ENCODE peak calls at places on chromosome X, in nine cellular contexts. X, F, P, L, W, S, O, N and E are unnamed samples.

GRCh38 chrX:1468250-1468772 is 15.6 kb upstream of the ASMTL start:
- DNase-seq in L (no peak), N (peak; percentile 14), X (peak; percentile 57), O (peak; percentile 70), F (no peak), W (no peak), S (no peak), P (no peak), E (peak; percentile 40)

GRCh38 chrX:130145123-130145522 is 20.5 kb downstream of the AIFM1 start:
- DNase-seq in L (no peak), W (no peak), P (no peak), N (no peak), X (no peak), F (no peak), O (no peak), S (no peak), E (no peak)

GRCh38 chrX:119067023-119067739 is 5.6 kb upstream of the CT47C1 start:
- DNase-seq in L (peak; percentile 69), P (peak; percentile 49), W (peak; percentile 45), N (peak; percentile 67), X (no peak), O (peak; percentile 80), S (peak; percentile 62), F (no peak), E (peak; percentile 79)

GRCh38 chrX:129115104-129115503 is 408.2 kb downstream of the SMARCA1 start:
- DNase-seq in L (no peak), S (peak; percentile 0), P (no peak), N (peak; percentile 63), F (no peak), X (no peak), W (no peak), O (peak; percentile 16), E (peak; percentile 88)

GRCh38 chrX:141405486-141405877 is 163.2 kb upstream of the SPANXC start:
- DNase-seq in X (no peak), S (no peak), P (no peak), W (no peak), L (no peak), O (peak; percentile 22), F (peak; percentile 35), N (no peak), E (no peak)

GRCh38 chrX:120235284-120235683 is 15.3 kb upstream of the ZBTB33 start:
- DNase-seq in N (no peak), F (no peak), X (no peak), W (no peak), O (no peak), P (no peak), L (no peak), S (no peak), E (peak; percentile 58)

GRCh38 chrX:15946783-15947550 is 92.4 kb upstream of the AP1S2 start:
- DNase-seq in L (no peak), X (no peak), P (no peak), S (peak; percentile 80), O (peak; percentile 90), N (no peak), F (peak; percentile 83), W (no peak), E (peak; percentile 60)

GRCh38 chrX:38426785-38427184 is 74.4 kb downstream of the OTC start:
- DNase-seq in O (peak; percentile 5), S (peak; percentile 0), P (no peak), W (no peak), X (no peak), L (no peak), F (no peak), N (no peak), E (no peak)

GRCh38 chrX:154019061-154019621 is 561 bp downstream of the IRAK1 start:
- DNase-seq in O (peak; percentile 48), F (no peak), S (no peak), N (no peak), L (no peak), X (no peak), W (no peak), P (no peak), E (no peak)

GRCh38 chrX:21972721-21973120 is 32.2 kb downstream of the SMS start:
- DNase-seq in L (no peak), F (no peak), N (no peak), O (peak; percentile 79), S (peak; percentile 65), W (no peak), P (no peak), X (no peak), E (no peak)

GRCh38 chrX:386768-387575 is at the start of gene PPP2R3B:
- DNase-seq in N (peak; percentile 98), S (peak; percentile 98), F (peak; percentile 86), O (peak; percentile 99), L (peak; percentile 99), P (peak; percentile 99), W (peak; percentile 100), X (peak; percentile 97), E (peak; percentile 99)

GRCh38 chrX:10482262-10482661 is 138.1 kb downstream of the MID1 start:
- DNase-seq in P (no peak), F (no peak), O (no peak), W (peak; percentile 32), N (no peak), S (no peak), X (no peak), L (no peak), E (no peak)

GRCh38 chrX:10897768-10898167 is 213.4 kb upstream of the HCCS start:
- DNase-seq in O (no peak), S (no peak), P (no peak), L (no peak), N (no peak), W (no peak), X (no peak), F (no peak), E (peak; percentile 51)

GRCh38 chrX:37926700-37927099 is 79.3 kb upstream of the DYNLT3 start:
- DNase-seq in X (no peak), N (no peak), F (no peak), O (peak; percentile 55), P (no peak), W (no peak), L (no peak), S (peak; percentile 57), E (no peak)

GRCh38 chrX:74422576-74423288 is 1.4 kb downstream of the SLC16A2 start:
- DNase-seq in S (peak; percentile 59), N (peak; percentile 54), O (peak; percentile 80), F (no peak), L (peak; percentile 77), X (peak; percentile 70), W (peak; percentile 68), P (peak; percentile 61), E (peak; percentile 87)

DNA sequence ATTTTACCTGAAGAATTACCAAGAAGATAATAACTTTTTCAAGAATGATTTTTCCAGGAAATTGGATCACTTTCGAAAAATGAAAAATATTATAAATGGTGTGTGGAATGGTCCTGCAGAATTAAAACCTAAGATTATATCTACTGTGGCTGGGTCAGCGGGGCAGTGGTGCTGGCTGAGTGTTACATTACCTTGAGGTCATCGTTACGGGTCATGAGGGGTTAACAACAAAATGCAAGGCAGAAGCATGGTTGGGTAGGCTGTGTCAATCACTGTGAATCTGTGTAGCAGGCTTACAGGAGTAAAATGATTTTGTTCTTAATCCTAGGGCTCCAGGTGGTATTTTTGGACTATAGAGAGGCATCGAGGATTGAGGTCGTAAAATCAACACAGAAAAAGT is 105.2 kb upstream of the AMOT start:
- DNase-seq in N (no peak), P (no peak), X (no peak), O (no peak), L (no peak), W (no peak), F (no peak), S (no peak), E (no peak)
- H3K27me3 ChIP-seq in N (no peaks in the 10 kb centered on the region), P (no peaks in the 10 kb centered on the region), X (no peaks in the 10 kb centered on the region), O (no peaks in the 10 kb centered on the region), L (no peaks in the 10 kb centered on the region), W (peaks cover 23% of the 10 kb centered on the region), F (no peaks in the 10 kb centered on the region), S (no peaks in the 10 kb centered on the region), E (no peaks in the 10 kb centered on the region)

DNA sequence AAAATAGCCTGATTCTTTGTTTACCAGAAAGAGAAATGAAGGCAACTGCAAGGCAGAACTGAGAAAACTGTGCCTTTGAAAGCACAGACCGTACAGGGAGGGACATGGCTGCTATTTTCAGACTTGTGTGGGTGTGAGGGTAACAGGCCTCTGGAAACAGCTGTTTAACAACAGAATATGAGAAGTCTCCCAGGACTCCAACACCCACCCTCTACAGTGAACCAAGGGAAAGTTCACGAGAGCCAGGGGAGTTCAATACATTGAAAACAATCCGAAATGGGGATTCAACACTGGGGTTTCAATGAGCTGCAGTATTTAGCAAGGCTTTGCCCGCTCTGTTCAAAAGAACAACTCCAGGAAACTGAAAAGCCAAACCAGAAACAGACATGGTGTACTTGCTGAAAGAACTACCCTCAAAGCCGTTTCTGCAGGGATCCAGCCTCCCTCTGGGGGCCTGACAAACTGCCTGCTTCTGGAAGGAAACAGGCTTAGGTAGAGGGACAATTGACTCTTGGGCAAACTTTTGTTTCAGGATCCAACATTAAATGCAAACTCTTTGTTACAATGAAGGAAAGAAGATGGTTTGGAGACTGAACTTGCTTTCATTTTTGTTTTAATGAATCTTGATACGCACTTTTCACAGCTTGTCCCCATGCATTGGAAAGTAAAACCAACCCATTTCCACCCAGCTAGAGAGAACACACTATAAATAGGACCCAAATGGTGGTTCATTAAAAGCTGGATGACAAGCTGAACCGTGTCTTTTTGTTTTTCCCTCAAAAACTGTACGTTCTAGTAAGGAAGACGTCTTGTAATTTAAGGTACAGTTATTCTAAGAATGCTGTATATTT is 95.5 kb upstream of the EGFL6 start:
- DNase-seq in P (no peak), S (peak; percentile 50), X (no peak), O (peak; percentile 49), N (peak; percentile 21), L (no peak), W (no peak), F (no peak), E (no peak)
- H3K4me1 ChIP-seq in P (no peaks in the 10 kb centered on the region), S (peaks cover 4% of the 10 kb centered on the region), X (no peaks in the 10 kb centered on the region), O (peaks cover 19% of the 10 kb centered on the region), N (no peaks in the 10 kb centered on the region), L (peaks cover 2% of the 10 kb centered on the region), W (peaks cover 16% of the 10 kb centered on the region), F (peaks cover 3% of the 10 kb centered on the region), E (no peaks in the 10 kb centered on the region)

DNA sequence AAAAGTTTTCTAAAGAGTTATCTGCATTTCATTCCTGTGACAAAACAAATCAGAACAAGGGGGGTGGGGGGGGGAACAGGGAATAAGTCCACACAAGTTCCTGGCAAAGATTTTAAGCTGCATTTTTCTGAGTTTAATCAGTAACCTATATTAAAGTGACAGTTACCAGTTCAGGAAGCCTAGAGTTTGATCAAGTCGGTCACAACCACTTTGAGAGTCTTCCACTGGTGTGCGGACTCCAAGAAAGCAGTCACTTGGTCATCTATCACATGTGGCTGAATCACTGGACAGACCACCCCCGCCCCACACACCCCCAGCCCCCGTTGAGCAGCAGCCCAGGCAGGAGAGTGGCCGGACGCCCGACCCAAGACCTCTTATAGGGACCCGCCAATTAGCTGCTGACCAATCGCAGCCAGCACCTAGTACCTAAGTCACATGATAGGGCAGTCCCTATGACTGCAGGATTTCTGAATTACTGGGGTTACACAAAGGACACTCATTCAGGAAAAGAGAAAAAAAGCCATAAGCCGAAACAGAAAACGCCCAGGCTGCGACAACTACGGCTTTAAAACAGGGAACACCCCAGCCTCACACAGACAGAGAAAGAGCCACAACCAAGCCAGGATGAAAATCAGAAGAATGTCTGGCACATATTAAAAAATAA is 569.4 kb upstream of the DIPK2B start:
- DNase-seq in X (peak; percentile 80), P (peak; percentile 59), F (no peak), S (peak; percentile 96), N (peak; percentile 24), W (peak; percentile 43), O (peak; percentile 89), L (peak; percentile 77), E (no peak)
- H3K4me3 ChIP-seq in X (peak overlapping the region; percentile 34), P (peak overlapping the region; percentile 57), F (peak overlapping the region; percentile 61), S (peak overlapping the region; percentile 84), N (no peak overlapping the region), W (peak overlapping the region; percentile 52), O (peak overlapping the region; percentile 90), L (peak overlapping the region; percentile 38), E (no peak overlapping the region)

GRCh38 chrX:19678941-19679340 is 163.6 kb upstream of the MAP3K15 start:
- DNase-seq in W (no peak), P (no peak), N (no peak), O (no peak), L (no peak), F (no peak), S (no peak), X (no peak), E (no peak)
- H3K27me3 ChIP-seq in W (peaks cover 5% of the 10 kb centered on the region), P (no peaks in the 10 kb centered on the region), N (no peaks in the 10 kb centered on the region), O (no peaks in the 10 kb centered on the region), L (no peaks in the 10 kb centered on the region), F (no peaks in the 10 kb centered on the region), S (no peaks in the 10 kb centered on the region), X (no peaks in the 10 kb centered on the region), E (no peaks in the 10 kb centered on the region)